ENCODE peak calls at places on chromosomes 11 and 22, in nine cellular contexts. W, D, V, E, X, K, O, F and J are unnamed samples.

GRCh38 chr11:90698238-90698637 is 475.4 kb upstream of the CHORDC1 start:
- DNase-seq in W (no peak), D (no peak), V (no peak), E (no peak), X (no peak), K (no peak), O (no peak), F (no peak), J (no peak)

GRCh38 chr11:33160147-33160546 is 1.1 kb downstream of the CSTF3 start:
- DNase-seq in W (peak; percentile 52), D (no peak), V (no peak), E (no peak), X (no peak), K (no peak), O (peak; percentile 59), F (no peak), J (no peak)

GRCh38 chr11:127411283-127411682 is 410.7 kb upstream of the KIRREL3 start:
- DNase-seq in W (no peak), D (no peak), V (no peak), E (no peak), X (no peak), K (no peak), O (no peak), F (no peak), J (no peak)

GRCh38 chr22:46446799-46447198 is 90.6 kb downstream of the CELSR1 start:
- DNase-seq in W (no peak), D (peak; percentile 40), V (no peak), E (no peak), X (no peak), K (no peak), O (peak; percentile 11), F (no peak), J (no peak)

GRCh38 chr11:35529971-35530495 is 4.6 kb upstream of the PAMR1 start:
- DNase-seq in W (peak; percentile 97), D (no peak), V (no peak), E (peak; percentile 5), X (peak; percentile 71), K (peak; percentile 21), O (peak; percentile 88), F (no peak), J (no peak)

GRCh38 chr11:14390669-14391068 is 31.7 kb upstream of the RRAS2 start:
- DNase-seq in W (peak; percentile 16), D (no peak), V (no peak), E (no peak), X (no peak), K (no peak), O (no peak), F (no peak), J (no peak)

GRCh38 chr22:45082795-45083194 is 73.0 kb upstream of the PHF21B start:
- DNase-seq in W (peak; percentile 31), D (no peak), V (no peak), E (no peak), X (no peak), K (no peak), O (no peak), F (no peak), J (peak; percentile 23)

GRCh38 chr11:70381872-70382842 is 16.2 kb upstream of the CTTN start:
- DNase-seq in W (peak; percentile 94), D (no peak), V (no peak), E (no peak), X (no peak), K (no peak), O (no peak), F (no peak), J (no peak)

GRCh38 chr11:38562562-38562961 is 1964.5 kb upstream of the RAG2 start:
- DNase-seq in W (peak; percentile 18), D (no peak), V (no peak), E (no peak), X (no peak), K (no peak), O (no peak), F (no peak), J (no peak)

GRCh38 chr11:17012712-17013547 is 1.3 kb downstream of the PLEKHA7 start:
- DNase-seq in W (peak; percentile 34), D (no peak), V (peak; percentile 58), E (peak; percentile 63), X (peak; percentile 76), K (no peak), O (peak; percentile 87), F (peak; percentile 56), J (no peak)

GRCh38 chr11:96125400-96125799 is 201.5 kb upstream of the MTMR2 start:
- DNase-seq in W (no peak), D (no peak), V (no peak), E (no peak), X (no peak), K (no peak), O (no peak), F (no peak), J (no peak)

GRCh38 chr11:103358251-103358650 is 249.0 kb downstream of the DYNC2H1 start:
- DNase-seq in W (peak; percentile 68), D (no peak), V (no peak), E (no peak), X (no peak), K (no peak), O (peak; percentile 12), F (no peak), J (no peak)

GRCh38 chr11:38824573-38824972 is 2226.5 kb upstream of the RAG2 start:
- DNase-seq in W (no peak), D (no peak), V (no peak), E (no peak), X (no peak), K (no peak), O (peak; percentile 1), F (no peak), J (no peak)

GRCh38 chr11:41659990-41660389 is 200.5 kb upstream of the LRRC4C start:
- DNase-seq in W (no peak), D (no peak), V (no peak), E (peak; percentile 19), X (no peak), K (no peak), O (no peak), F (no peak), J (no peak)

GRCh38 chr11:37394236-37394870 is 796.3 kb upstream of the RAG2 start:
- DNase-seq in W (no peak), D (no peak), V (no peak), E (no peak), X (no peak), K (no peak), O (no peak), F (no peak), J (no peak)